ENCODE peak calls at places on chromosomes 1 and 21, in nine cellular contexts. E is AG08395, S is GM23248, H is tibial nerve, F is HAP-1, B is foreskin fibroblast, I is activated T-cell treated with anti-CD3 and anti-CD28 coated beads for 24 hours, L is transverse colon, X is A172. Y is an unnamed sample.

GRCh38 chr1:67883069-67883468 is 49.8 kb upstream of the GNG12 start:
- DNase-seq in E (peak), S (peak), H (no peak), F (no peak), B (peak), I (no peak), L (no peak), X (peak), Y (no peak)

GRCh38 chr1:220272841-220273090 is 513 bp upstream of the RAB3GAP2 start:
- DNase-seq in E (no peak), S (no peak), H (no peak), F (no peak), B (no peak), I (no peak), L (no peak), X (no peak), Y (no peak)

GRCh38 chr1:69494171-69494570 is 73.6 kb upstream of the LRRC7 start:
- DNase-seq in E (no peak), S (no peak), H (no peak), F (no peak), B (no peak), I (no peak), L (no peak), X (peak), Y (no peak)

GRCh38 chr1:201229771-201230635 is 39.4 kb downstream of the IGFN1 start:
- DNase-seq in E (peak), S (peak), H (no peak), F (no peak), B (peak), I (no peak), L (no peak), X (peak), Y (no peak)

GRCh38 chr1:51170342-51170741 is 65.7 kb upstream of the RNF11 start:
- DNase-seq in E (no peak), S (peak), H (no peak), F (no peak), B (peak), I (no peak), L (no peak), X (no peak), Y (no peak)

GRCh38 chr1:104765115-104765514 is 1015.4 kb downstream of the AMY1C start:
- DNase-seq in E (no peak), S (peak), H (no peak), F (no peak), B (no peak), I (no peak), L (no peak), X (no peak), Y (no peak)

GRCh38 chr1:223870617-223871574 is 25.1 kb upstream of the TP53BP2 start:
- DNase-seq in E (no peak), S (no peak), H (no peak), F (no peak), B (no peak), I (no peak), L (no peak), X (no peak), Y (no peak)

GRCh38 chr1:77316006-77316405 is 34.2 kb downstream of the AK5 start:
- DNase-seq in E (peak), S (peak), H (no peak), F (no peak), B (peak), I (no peak), L (no peak), X (no peak), Y (no peak)

GRCh38 chr1:218983848-218984247 is 189.8 kb upstream of the LYPLAL1 start:
- DNase-seq in E (no peak), S (peak), H (no peak), F (peak), B (no peak), I (no peak), L (no peak), X (no peak), Y (no peak)

GRCh38 chr1:53048345-53048737 is 13.7 kb upstream of the PODN start:
- DNase-seq in E (no peak), S (peak), H (no peak), F (no peak), B (no peak), I (no peak), L (no peak), X (no peak), Y (no peak)

GRCh38 chr21:41641821-41642368 is 125.0 kb downstream of the RIPK4 start:
- DNase-seq in E (peak), S (peak), H (peak), F (no peak), B (peak), I (no peak), L (no peak), X (peak), Y (no peak)

GRCh38 chr1:156439036-156439435 is 61.5 kb downstream of the MEF2D start:
- DNase-seq in E (no peak), S (no peak), H (no peak), F (no peak), B (no peak), I (no peak), L (no peak), X (no peak), Y (no peak)

GRCh38 chr1:226181996-226182714 is 4.4 kb downstream of the ACBD3 start:
- DNase-seq in E (peak), S (peak), H (peak), F (peak), B (peak), I (no peak), L (peak), X (peak), Y (no peak)

GRCh38 chr21:25561668-25562641 is 45.3 kb downstream of the MRPL39 start:
- DNase-seq in E (peak), S (peak), H (no peak), F (peak), B (peak), I (peak), L (peak), X (peak), Y (no peak)

GRCh38 chr1:236748471-236748870 is 46.6 kb upstream of the MTR start:
- DNase-seq in E (no peak), S (peak), H (no peak), F (no peak), B (no peak), I (no peak), L (no peak), X (no peak), Y (no peak)

GRCh38 chr1:109570414-109570813 is 22.0 kb downstream of the GNAI3 start:
- DNase-seq in E (no peak), S (peak), H (no peak), F (no peak), B (no peak), I (no peak), L (no peak), X (no peak), Y (no peak)

GRCh38 chr1:200033511-200034261 is 6.2 kb downstream of the NR5A2 start:
- DNase-seq in E (no peak), S (no peak), H (no peak), F (no peak), B (no peak), I (no peak), L (peak), X (no peak), Y (no peak)

GRCh38 chr21:46035809-46036695 is 54.5 kb downstream of the COL6A1 start:
- DNase-seq in E (peak), S (peak), H (no peak), F (no peak), B (peak), I (no peak), L (peak), X (no peak), Y (no peak)

GRCh38 chr1:78101514-78101913 is 55.7 kb downstream of the GIPC2 start:
- DNase-seq in E (peak), S (peak), H (no peak), F (peak), B (peak), I (no peak), L (peak), X (peak), Y (no peak)

GRCh38 chr1:205612556-205612955 is 19.3 kb downstream of the ELK4 start:
- DNase-seq in E (no peak), S (no peak), H (no peak), F (no peak), B (no peak), I (no peak), L (no peak), X (no peak), Y (no peak)

GRCh38 chr1:110150330-110151174 is at the start of gene SLC6A17:
- DNase-seq in E (peak), S (peak), H (no peak), F (no peak), B (peak), I (peak), L (no peak), X (no peak), Y (no peak)

GRCh38 chr1:241366196-241366595 is 9.2 kb upstream of the RGS7 start:
- DNase-seq in E (no peak), S (no peak), H (no peak), F (no peak), B (no peak), I (no peak), L (no peak), X (no peak), Y (no peak)

GRCh38 chr1:68188060-68188538 is 44.2 kb downstream of the WLS start:
- DNase-seq in E (no peak), S (no peak), H (no peak), F (no peak), B (no peak), I (no peak), L (no peak), X (no peak), Y (no peak)

GRCh38 chr1:153379591-153379990 is 4.2 kb upstream of the S100A12 start:
- DNase-seq in E (no peak), S (no peak), H (no peak), F (no peak), B (no peak), I (no peak), L (no peak), X (no peak), Y (no peak)

GRCh38 chr1:46643368-46643775 is 24.8 kb downstream of the ATPAF1 start:
- DNase-seq in E (peak), S (peak), H (no peak), F (no peak), B (peak), I (no peak), L (peak), X (peak), Y (no peak)

GRCh38 chr21:41926068-41926806 is 27.6 kb downstream of the C2CD2 start:
- DNase-seq in E (peak), S (peak), H (no peak), F (no peak), B (no peak), I (peak), L (no peak), X (peak), Y (peak)

GRCh38 chr1:170929835-170930554 is 5.3 kb upstream of the MROH9 start:
- DNase-seq in E (peak), S (peak), H (no peak), F (peak), B (peak), I (no peak), L (no peak), X (peak), Y (peak)

Y was measured in iPS DF 19.7.